ENCODE peak calls at places on chromosome 15, in four cellular contexts. U, W, H and F are unnamed samples. For H3K27me3 and H3K36me3, the result is how much of the 10 kb centered on the place peaks cover.

GRCh38 chr15:79004336-79004735 is 59.5 kb upstream of the CTSH start:
- DNase-seq in W (peak), U (peak), H (no peak), F (peak)

GRCh38 chr15:25501828-25502446 is 63.1 kb upstream of the UBE3A start:
- DNase-seq in W (peak), H (peak), U (peak), F (no peak)

GRCh38 chr15:95922431-95922830 is 408.1 kb upstream of the NR2F2 start:
- DNase-seq in H (no peak), W (no peak), U (no peak), F (no peak)

GRCh38 chr15:69876556-69876955 is 221.2 kb downstream of the TLE3 start:
- DNase-seq in H (no peak), W (no peak), U (no peak), F (no peak)

GRCh38 chr15:80141916-80142598 is 10.7 kb upstream of the FAH start:
- DNase-seq in U (no peak), H (no peak), W (no peak), F (no peak)

GRCh38 chr15:45337224-45337623 is 41.1 kb downstream of the GATM start:
- DNase-seq in H (no peak), U (no peak), W (no peak), F (no peak)

GRCh38 chr15:69156726-69157381 is 3.6 kb upstream of the GLCE start:
- DNase-seq in H (peak), W (no peak), U (no peak), F (no peak)

GRCh38 chr15:80825361-80826030 is 46.3 kb downstream of the CEMIP start:
- DNase-seq in W (no peak), U (no peak), H (no peak), F (no peak)

GRCh38 chr15:70762469-70763119 is 764 bp downstream of the UACA start:
- DNase-seq in U (peak), W (peak), H (peak), F (peak)

GRCh38 chr15:32029409-32029861 is 880 bp upstream of the CHRNA7 start:
- DNase-seq in U (no peak), W (peak), H (peak), F (peak)

GRCh38 chr15:37102315-37103021 is 2.1 kb upstream of the MEIS2 start:
- DNase-seq in W (peak), U (peak), H (no peak), F (no peak)

GRCh38 chr15:94164202-94164807 is 67.1 kb upstream of the MCTP2 start:
- DNase-seq in U (peak), H (peak), W (peak), F (peak)

GRCh38 chr15:89905846-89906378 is 6.8 kb downstream of the ARPIN start:
- DNase-seq in H (no peak), U (no peak), W (no peak), F (no peak)

GRCh38 chr15:70201376-70201775 is 103.7 kb upstream of the TLE3 start:
- DNase-seq in H (no peak), U (no peak), W (no peak), F (no peak)

GRCh38 chr15:63308947-63309346 is 31.5 kb downstream of the APH1B start:
- DNase-seq in U (no peak), W (no peak), H (no peak), F (no peak)

GRCh38 chr15:84817461-84818081 is 415 bp downstream of the ALPK3 start:
- DNase-seq in U (no peak), W (no peak), H (peak), F (no peak)

GRCh38 chr15:97446138-97446537 is 514.4 kb upstream of the ARRDC4 start:
- DNase-seq in U (no peak), H (peak), W (no peak), F (no peak)

GRCh38 chr15:70466305-70466704 is 297.1 kb downstream of the UACA start:
- DNase-seq in W (no peak), U (no peak), H (no peak), F (no peak)

GRCh38 chr15:85649372-85649771 is 145.4 kb downstream of the KLHL25 start:
- DNase-seq in U (peak), H (peak), W (peak), F (peak)

GRCh38 chr15:39320355-39320754 is 260.5 kb upstream of the THBS1 start:
- DNase-seq in W (no peak), H (no peak), U (no peak), F (no peak)

GRCh38 chr15:94185547-94186236 is 45.7 kb upstream of the MCTP2 start:
- DNase-seq in W (no peak), H (no peak), U (no peak), F (no peak)

GRCh38 chr15:66939451-66940023 is 125.9 kb upstream of the SMAD3 start:
- DNase-seq in H (no peak), U (no peak), W (no peak), F (no peak)

GRCh38 chr15:98946301-98947255 is 61.0 kb downstream of the PGPEP1L start:
- DNase-seq in H (no peak), W (peak), U (peak), F (no peak)

GRCh38 chr15:19956124-19956796 is 585.3 kb downstream of the GOLGA6L6 start:
- DNase-seq in U (no peak), W (no peak), H (no peak), F (no peak)

GRCh38 chr15:35519536-35520149 is 26.3 kb downstream of the DPH6 start:
- DNase-seq in U (peak), H (peak), W (peak), F (no peak)

GRCh38 chr15:35514759-35515158 is 31.2 kb downstream of the DPH6 start:
- DNase-seq in H (no peak), W (no peak), U (peak), F (no peak)
- H3K4me3 ChIP-seq in H (no peak), W (no peak), U (no peak), F (no peak)

DNA sequence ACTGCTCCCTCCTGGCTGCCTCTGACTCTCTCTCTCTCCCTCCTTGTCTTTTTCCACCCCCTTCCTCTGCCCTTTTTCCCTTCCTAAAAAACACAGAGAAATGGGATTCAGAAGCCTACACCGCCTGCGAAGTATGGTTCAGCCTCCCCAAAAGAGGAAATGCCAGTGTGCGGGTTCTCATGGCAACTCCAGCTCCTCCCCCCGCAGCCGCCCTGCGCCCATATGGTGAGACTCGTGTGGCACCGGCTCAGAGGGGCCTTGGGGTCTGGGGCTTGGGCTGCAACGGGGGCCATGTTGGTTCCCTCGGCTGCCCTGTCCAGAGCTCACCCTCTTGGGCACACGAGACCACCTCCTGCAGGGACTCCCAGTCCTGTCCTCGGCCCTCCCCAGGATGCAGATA is 23.6 kb upstream of the LINGO1 start:
- DNase-seq in U (no peak), H (no peak), W (no peak), F (no peak)
- H3K27me3 ChIP-seq in U (half or more), H (under half), W (under half), F (under half)

GRCh38 chr15:64369078-64369607 is 12.1 kb downstream of the PCLAF start:
- DNase-seq in H (no peak), W (peak), U (peak), F (no peak)

GRCh38 chr15:64373360-64373759 is 7.9 kb downstream of the PCLAF start:
- DNase-seq in U (no peak), H (no peak), W (no peak), F (no peak)
- H3K36me3 ChIP-seq in U (under half), H (under half), W (under half), F (half or more)

GRCh38 chr15:29921130-29921601 is 98.9 kb upstream of the TJP1 start:
- DNase-seq in H (peak), W (no peak), U (no peak), F (no peak)

GRCh38 chr15:29925227-29926082 is 103.2 kb upstream of the TJP1 start:
- DNase-seq in H (peak), U (peak), W (peak), F (peak)

GRCh38 chr15:29922191-29922590 is 99.9 kb upstream of the TJP1 start:
- DNase-seq in W (no peak), U (no peak), H (no peak), F (no peak)

GRCh38 chr15:29926083-29926388 is 103.8 kb upstream of the TJP1 start:
- DNase-seq in H (no peak), W (no peak), U (no peak), F (no peak)

DNA sequence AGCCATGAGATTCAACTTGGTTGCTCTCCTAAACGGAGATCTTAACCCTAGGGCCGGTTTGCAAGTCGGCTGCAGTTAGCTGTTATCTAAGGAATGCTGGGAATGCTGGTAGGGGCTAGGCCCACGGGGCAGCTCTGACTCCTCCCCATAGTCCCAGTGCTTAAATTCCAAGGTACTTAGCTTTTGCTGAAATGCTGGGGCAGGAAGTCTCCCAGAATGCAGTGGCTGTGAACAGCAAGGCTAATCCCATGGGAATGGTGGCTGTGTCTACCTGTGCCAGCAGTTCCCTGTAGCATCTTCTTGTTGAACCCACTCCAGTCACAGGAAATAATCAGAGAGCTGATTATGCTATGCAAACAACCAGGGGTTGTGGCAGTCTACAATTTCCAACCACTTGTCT is 102.5 kb upstream of the TJP1 start:
- DNase-seq in W (peak), U (peak), H (peak), F (peak)
- H3K4me3 ChIP-seq in W (no peak), U (no peak), H (no peak), F (no peak)

DNA sequence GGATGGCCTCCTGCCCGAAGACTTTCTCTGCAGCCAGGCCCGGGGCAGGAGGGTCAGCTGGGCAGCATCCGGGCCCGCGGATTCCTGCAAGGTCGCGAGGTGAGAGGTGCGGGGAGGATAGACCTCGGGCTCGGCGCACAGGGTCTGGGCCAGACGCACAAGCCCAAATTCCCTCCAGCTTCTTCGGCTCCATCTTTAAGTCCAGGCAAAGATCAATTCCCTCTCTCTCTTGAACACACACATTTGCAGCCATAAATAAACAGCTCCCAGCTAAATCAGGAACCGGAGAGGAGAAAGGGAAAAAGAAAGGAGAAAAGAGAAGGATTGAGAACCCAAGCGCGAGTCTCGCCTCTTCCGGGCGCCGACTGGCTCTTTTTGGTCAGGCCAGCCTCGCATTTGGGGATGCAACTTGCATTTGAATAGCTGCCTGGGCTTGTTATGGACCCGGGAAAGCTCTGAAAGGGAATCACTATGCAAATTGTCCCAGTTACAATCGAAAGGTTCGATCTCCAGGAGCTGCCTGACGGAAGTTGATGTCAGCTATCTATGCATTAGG is 14.5 kb upstream of the ONECUT1 start:
- DNase-seq in W (no peak), H (no peak), U (no peak), F (no peak)
- H3K27me3 ChIP-seq in W (half or more), H (half or more), U (half or more), F (under half)

DNA sequence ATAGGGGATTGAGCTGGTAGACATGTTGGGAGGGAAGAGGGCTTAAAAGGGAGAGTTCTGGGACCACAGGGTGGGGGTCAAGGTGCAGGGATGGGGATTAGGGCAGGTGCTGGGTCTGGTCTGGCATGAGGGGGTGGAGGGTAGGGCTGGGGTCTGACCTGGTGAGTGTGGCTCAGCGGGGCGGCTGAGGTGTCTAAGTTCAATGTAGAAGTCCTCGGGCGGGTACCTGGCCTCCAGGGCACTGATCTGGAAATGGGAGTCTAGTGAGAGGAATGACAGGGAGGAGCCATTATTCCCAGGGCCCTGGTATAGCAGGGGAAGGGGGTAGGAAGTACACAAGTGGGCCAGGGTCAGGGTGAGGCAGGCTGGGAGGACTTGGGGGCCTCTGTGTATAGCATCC is 39.6 kb downstream of the RAB11A start:
- DNase-seq in U (no peak), W (no peak), H (no peak), F (no peak)
- H3K36me3 ChIP-seq in U (under half), W (under half), H (under half), F (under half)